ENCODE peak calls at places on chromosomes 13 and 19, in four cellular contexts. One of them, this sample, is unnamed.

GRCh38 chr13:37427843-37428494 is 170.6 kb downstream of the POSTN start:
- DNase-seq in stimulated activated CD4-positive, alpha-beta T cell treated with anti-CD3 and anti-CD28 coated beads, Interleukin-2, amount 100 ng/mL, for 24 hours: no peak
- DNase-seq in KG1: no peak
- DNase-seq in stimulated activated naive CD4-positive, alpha-beta T cell treated with Interleukin-2 at 50 U/mL for 16 hours: no peak
- DNase-seq in this sample: no peak

GRCh38 chr19:48698046-48698445 is 2.3 kb downstream of the FUT2 start:
- DNase-seq in KG1: no peak
- DNase-seq in stimulated activated naive CD4-positive, alpha-beta T cell treated with Interleukin-2 at 50 U/mL for 16 hours: no peak
- DNase-seq in stimulated activated CD4-positive, alpha-beta T cell treated with anti-CD3 and anti-CD28 coated beads, Interleukin-2, amount 100 ng/mL, for 24 hours: no peak
- DNase-seq in this sample: no peak

GRCh38 chr13:95541911-95542484 is 10.5 kb upstream of the CLDN10 start:
- DNase-seq in KG1: no peak
- DNase-seq in stimulated activated naive CD4-positive, alpha-beta T cell treated with Interleukin-2 at 50 U/mL for 16 hours: no peak
- DNase-seq in stimulated activated CD4-positive, alpha-beta T cell treated with anti-CD3 and anti-CD28 coated beads, Interleukin-2, amount 100 ng/mL, for 24 hours: no peak
- DNase-seq in this sample: no peak

GRCh38 chr13:108185218-108185617 is 30.1 kb downstream of the LIG4 start:
- DNase-seq in stimulated activated naive CD4-positive, alpha-beta T cell treated with Interleukin-2 at 50 U/mL for 16 hours: no peak
- DNase-seq in KG1: no peak
- DNase-seq in stimulated activated CD4-positive, alpha-beta T cell treated with anti-CD3 and anti-CD28 coated beads, Interleukin-2, amount 100 ng/mL, for 24 hours: no peak
- DNase-seq in this sample: no peak

GRCh38 chr19:10289836-10290438 is at the start of gene ICAM5:
- DNase-seq in stimulated activated CD4-positive, alpha-beta T cell treated with anti-CD3 and anti-CD28 coated beads, Interleukin-2, amount 100 ng/mL, for 24 hours: peak; percentile 54
- DNase-seq in stimulated activated naive CD4-positive, alpha-beta T cell treated with Interleukin-2 at 50 U/mL for 16 hours: peak; percentile 52
- DNase-seq in KG1: no peak
- DNase-seq in this sample: no peak

GRCh38 chr19:48818234-48818823 is 7.5 kb upstream of the BCAT2 start:
- DNase-seq in stimulated activated naive CD4-positive, alpha-beta T cell treated with Interleukin-2 at 50 U/mL for 16 hours: no peak
- DNase-seq in KG1: no peak
- DNase-seq in stimulated activated CD4-positive, alpha-beta T cell treated with anti-CD3 and anti-CD28 coated beads, Interleukin-2, amount 100 ng/mL, for 24 hours: no peak
- DNase-seq in this sample: no peak

GRCh38 chr13:40175639-40176038 is 490.8 kb downstream of the FOXO1 start:
- DNase-seq in stimulated activated CD4-positive, alpha-beta T cell treated with anti-CD3 and anti-CD28 coated beads, Interleukin-2, amount 100 ng/mL, for 24 hours: no peak
- DNase-seq in KG1: no peak
- DNase-seq in stimulated activated naive CD4-positive, alpha-beta T cell treated with Interleukin-2 at 50 U/mL for 16 hours: no peak
- DNase-seq in this sample: no peak

GRCh38 chr13:50646070-50646469 is 197.4 kb downstream of the DLEU7 start:
- DNase-seq in KG1: no peak
- DNase-seq in stimulated activated naive CD4-positive, alpha-beta T cell treated with Interleukin-2 at 50 U/mL for 16 hours: no peak
- DNase-seq in stimulated activated CD4-positive, alpha-beta T cell treated with anti-CD3 and anti-CD28 coated beads, Interleukin-2, amount 100 ng/mL, for 24 hours: no peak
- DNase-seq in this sample: no peak

GRCh38 chr13:50370303-50370950 is 355.2 kb downstream of the KCNRG start:
- DNase-seq in stimulated activated naive CD4-positive, alpha-beta T cell treated with Interleukin-2 at 50 U/mL for 16 hours: no peak
- DNase-seq in stimulated activated CD4-positive, alpha-beta T cell treated with anti-CD3 and anti-CD28 coated beads, Interleukin-2, amount 100 ng/mL, for 24 hours: no peak
- DNase-seq in KG1: peak; percentile 10
- DNase-seq in this sample: peak; percentile 32

GRCh38 chr19:1952635-1953034 is 11.7 kb downstream of the CSNK1G2 start:
- DNase-seq in KG1: no peak
- DNase-seq in stimulated activated CD4-positive, alpha-beta T cell treated with anti-CD3 and anti-CD28 coated beads, Interleukin-2, amount 100 ng/mL, for 24 hours: no peak
- DNase-seq in stimulated activated naive CD4-positive, alpha-beta T cell treated with Interleukin-2 at 50 U/mL for 16 hours: no peak
- DNase-seq in this sample: no peak

GRCh38 chr19:3642987-3643386 is 16.4 kb upstream of the CACTIN start:
- DNase-seq in stimulated activated CD4-positive, alpha-beta T cell treated with anti-CD3 and anti-CD28 coated beads, Interleukin-2, amount 100 ng/mL, for 24 hours: peak; percentile 43
- DNase-seq in KG1: no peak
- DNase-seq in stimulated activated naive CD4-positive, alpha-beta T cell treated with Interleukin-2 at 50 U/mL for 16 hours: no peak
- DNase-seq in this sample: no peak

GRCh38 chr19:10007811-10008211 is 2.5 kb downstream of the COL5A3 start:
- DNase-seq in KG1: no peak
- DNase-seq in stimulated activated CD4-positive, alpha-beta T cell treated with anti-CD3 and anti-CD28 coated beads, Interleukin-2, amount 100 ng/mL, for 24 hours: no peak
- DNase-seq in stimulated activated naive CD4-positive, alpha-beta T cell treated with Interleukin-2 at 50 U/mL for 16 hours: no peak
- DNase-seq in this sample: no peak

GRCh38 chr19:28416245-28416644 is 796.7 kb downstream of the UQCRFS1 start:
- DNase-seq in KG1: no peak
- DNase-seq in stimulated activated CD4-positive, alpha-beta T cell treated with anti-CD3 and anti-CD28 coated beads, Interleukin-2, amount 100 ng/mL, for 24 hours: no peak
- DNase-seq in stimulated activated naive CD4-positive, alpha-beta T cell treated with Interleukin-2 at 50 U/mL for 16 hours: no peak
- DNase-seq in this sample: no peak

GRCh38 chr13:99357149-99357596 is 50.0 kb upstream of the GPR183 start:
- DNase-seq in stimulated activated naive CD4-positive, alpha-beta T cell treated with Interleukin-2 at 50 U/mL for 16 hours: peak; percentile 59
- DNase-seq in stimulated activated CD4-positive, alpha-beta T cell treated with anti-CD3 and anti-CD28 coated beads, Interleukin-2, amount 100 ng/mL, for 24 hours: peak; percentile 52
- DNase-seq in KG1: no peak
- DNase-seq in this sample: no peak

GRCh38 chr13:89695343-89696257 is 1651.9 kb upstream of the MIR17HG start:
- DNase-seq in stimulated activated CD4-positive, alpha-beta T cell treated with anti-CD3 and anti-CD28 coated beads, Interleukin-2, amount 100 ng/mL, for 24 hours: peak; percentile 11
- DNase-seq in stimulated activated naive CD4-positive, alpha-beta T cell treated with Interleukin-2 at 50 U/mL for 16 hours: no peak
- DNase-seq in KG1: peak; percentile 40
- DNase-seq in this sample: no peak

GRCh38 chr19:4472174-4472974 is at the start of gene HDGFL2:
- DNase-seq in KG1: no peak
- DNase-seq in stimulated activated CD4-positive, alpha-beta T cell treated with anti-CD3 and anti-CD28 coated beads, Interleukin-2, amount 100 ng/mL, for 24 hours: peak; percentile 96
- DNase-seq in stimulated activated naive CD4-positive, alpha-beta T cell treated with Interleukin-2 at 50 U/mL for 16 hours: no peak
- DNase-seq in this sample: no peak

GRCh38 chr19:42352216-42352892 is 26.9 kb downstream of the MEGF8 start:
- DNase-seq in stimulated activated naive CD4-positive, alpha-beta T cell treated with Interleukin-2 at 50 U/mL for 16 hours: no peak
- DNase-seq in stimulated activated CD4-positive, alpha-beta T cell treated with anti-CD3 and anti-CD28 coated beads, Interleukin-2, amount 100 ng/mL, for 24 hours: no peak
- DNase-seq in KG1: no peak
- DNase-seq in this sample: no peak

GRCh38 chr13:67763316-67763715 is 533.2 kb upstream of the PCDH9 start:
- DNase-seq in stimulated activated naive CD4-positive, alpha-beta T cell treated with Interleukin-2 at 50 U/mL for 16 hours: no peak
- DNase-seq in KG1: no peak
- DNase-seq in stimulated activated CD4-positive, alpha-beta T cell treated with anti-CD3 and anti-CD28 coated beads, Interleukin-2, amount 100 ng/mL, for 24 hours: no peak
- DNase-seq in this sample: no peak

GRCh38 chr13:72864142-72865035 is 82.5 kb downstream of the PIBF1 start:
- DNase-seq in KG1: no peak
- DNase-seq in stimulated activated CD4-positive, alpha-beta T cell treated with anti-CD3 and anti-CD28 coated beads, Interleukin-2, amount 100 ng/mL, for 24 hours: peak; percentile 14
- DNase-seq in stimulated activated naive CD4-positive, alpha-beta T cell treated with Interleukin-2 at 50 U/mL for 16 hours: peak; percentile 0
- DNase-seq in this sample: no peak